ENCODE peak calls at places on chromosomes 2 and 18, in six cellular contexts. L is K562, I is SK-N-SH, E is GM23338, Z is A549, G is HCT116. O is an unnamed sample. For H3K4me1, the result is how much of the 10 kb centered on the place peaks cover.

GRCh38 chr2:160379399-160379798 is 114.2 kb downstream of the RBMS1 start:
- DNase-seq in L (no peak), I (no peak), E (no peak), Z (peak), G (no peak), O (no peak)

GRCh38 chr2:21331625-21332370 is 208.0 kb downstream of the TDRD15 start:
- DNase-seq in L (no peak), I (no peak), E (no peak), Z (no peak), G (no peak), O (no peak)

GRCh38 chr2:30421551-30422436 is 25.3 kb upstream of the LCLAT1 start:
- DNase-seq in L (peak), I (peak), E (peak), Z (no peak), G (no peak), O (no peak)

GRCh38 chr18:35415511-35416427 is 38.6 kb upstream of the ZNF396 start:
- DNase-seq in L (no peak), I (no peak), E (no peak), Z (no peak), G (no peak), O (no peak)

GRCh38 chr18:21330122-21330701 is 88.2 kb downstream of the GREB1L start:
- DNase-seq in L (no peak), I (no peak), E (peak), Z (peak), G (peak), O (peak)

GRCh38 chr2:105553538-105554196 is 154.8 kb upstream of the FHL2 start:
- DNase-seq in L (no peak), I (no peak), E (no peak), Z (no peak), G (no peak), O (no peak)

GRCh38 chr2:146537477-146537876 is 1307.4 kb upstream of the ACVR2A start:
- DNase-seq in L (no peak), I (no peak), E (no peak), Z (no peak), G (no peak), O (no peak)

GRCh38 chr2:152571035-152571766 is 146.1 kb downstream of the PRPF40A start:
- DNase-seq in L (no peak), I (no peak), E (no peak), Z (no peak), G (no peak), O (no peak)

GRCh38 chr2:48415765-48416515 is 114.0 kb upstream of the STON1 start:
- DNase-seq in L (no peak), I (no peak), E (peak), Z (peak), G (no peak), O (no peak)

GRCh38 chr2:69278366-69278765 is 108.7 kb downstream of the GFPT1 start:
- DNase-seq in L (no peak), I (no peak), E (no peak), Z (no peak), G (no peak), O (no peak)

GRCh38 chr2:237639441-237640220 is 12.2 kb downstream of the LRRFIP1 start:
- DNase-seq in L (no peak), I (no peak), E (no peak), Z (no peak), G (no peak), O (no peak)

GRCh38 chr2:187594801-187595200 is 40.6 kb upstream of the TFPI start:
- DNase-seq in L (no peak), I (no peak), E (no peak), Z (no peak), G (no peak), O (no peak)

GRCh38 chr18:59814872-59815271 is 84.9 kb upstream of the PMAIP1 start:
- DNase-seq in L (no peak), I (no peak), E (no peak), Z (peak), G (no peak), O (no peak)

GRCh38 chr18:23897733-23898132 is 116.8 kb upstream of the TTC39C start:
- DNase-seq in L (no peak), I (no peak), E (no peak), Z (no peak), G (no peak), O (no peak)

GRCh38 chr2:28558421-28558820 is 62.6 kb downstream of the PLB1 start:
- DNase-seq in L (no peak), I (no peak), E (no peak), Z (no peak), G (no peak), O (no peak)

GRCh38 chr2:185811580-185811979 is 73.0 kb downstream of the FSIP2 start:
- DNase-seq in L (no peak), I (no peak), E (peak), Z (no peak), G (no peak), O (no peak)

GRCh38 chr2:194443926-194444325 is 1213.1 kb upstream of the SLC39A10 start:
- DNase-seq in L (no peak), I (no peak), E (no peak), Z (no peak), G (no peak), O (no peak)

GRCh38 chr18:77138270-77138669 is 5.7 kb upstream of the MBP start:
- DNase-seq in L (no peak), I (no peak), E (no peak), Z (no peak), G (no peak), O (no peak)

GRCh38 chr2:96117701-96118588 is 1.6 kb upstream of the ADRA2B start:
- DNase-seq in L (peak), I (peak), E (peak), Z (no peak), G (no peak), O (no peak)

GRCh38 chr2:231523451-231524266 is 6.6 kb downstream of the NMUR1 start:
- DNase-seq in L (no peak), I (no peak), E (no peak), Z (no peak), G (no peak), O (no peak)

GRCh38 chr2:43218550-43219382 is 7.6 kb downstream of the ZFP36L2 start:
- DNase-seq in L (peak), I (no peak), E (peak), Z (peak), G (no peak), O (no peak)
- H3K4me1 ChIP-seq in L (under half), I (under half), E (half or more), Z (under half), G (half or more), O (under half)

DNA sequence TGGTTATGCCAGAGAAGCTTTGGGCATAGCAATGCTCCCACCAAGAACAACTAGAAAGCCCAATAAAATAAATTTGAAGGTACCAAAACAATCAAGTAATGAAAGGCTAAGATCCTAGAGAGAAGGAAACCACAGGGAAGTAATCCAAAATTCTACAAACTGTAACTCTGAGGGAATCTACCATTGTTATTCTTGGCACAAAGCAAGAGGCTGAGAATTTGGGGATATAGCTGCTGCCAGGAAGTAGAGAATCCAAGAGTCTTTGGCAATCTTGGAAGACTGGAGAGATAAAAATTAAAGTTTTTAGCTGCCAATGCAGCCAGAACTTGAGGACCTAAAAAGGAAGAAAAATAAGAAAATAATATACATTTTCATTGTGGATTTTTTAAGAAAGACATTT is 68.5 kb downstream of the PIGN start:
- DNase-seq in L (no peak), I (no peak), E (no peak), Z (no peak), G (no peak), O (no peak)
- TF ChIP-seq REST in L (no peak), I (no peak), E (no peak), Z (no peak), G (no peak), O (no peak)

GRCh38 chr2:46073540-46074018 is 223.6 kb upstream of the EPAS1 start:
- DNase-seq in L (no peak), I (peak), E (no peak), Z (peak), G (peak), O (peak)
- H3K4me3 ChIP-seq in L (no peak), I (peak), E (no peak), Z (peak), G (no peak), O (peak)

GRCh38 chr2:127079358-127079920 is 27.5 kb downstream of the BIN1 start:
- DNase-seq in L (no peak), I (no peak), E (no peak), Z (no peak), G (no peak), O (no peak)

GRCh38 chr2:127080226-127080940 is 26.6 kb downstream of the BIN1 start:
- DNase-seq in L (peak), I (no peak), E (no peak), Z (no peak), G (no peak), O (no peak)

GRCh38 chr2:127078028-127078427 is 28.9 kb downstream of the BIN1 start:
- DNase-seq in L (no peak), I (no peak), E (no peak), Z (no peak), G (no peak), O (no peak)

GRCh38 chr2:127076924-127077323 is 30.0 kb downstream of the BIN1 start:
- DNase-seq in L (no peak), I (no peak), E (no peak), Z (no peak), G (no peak), O (no peak)

DNA sequence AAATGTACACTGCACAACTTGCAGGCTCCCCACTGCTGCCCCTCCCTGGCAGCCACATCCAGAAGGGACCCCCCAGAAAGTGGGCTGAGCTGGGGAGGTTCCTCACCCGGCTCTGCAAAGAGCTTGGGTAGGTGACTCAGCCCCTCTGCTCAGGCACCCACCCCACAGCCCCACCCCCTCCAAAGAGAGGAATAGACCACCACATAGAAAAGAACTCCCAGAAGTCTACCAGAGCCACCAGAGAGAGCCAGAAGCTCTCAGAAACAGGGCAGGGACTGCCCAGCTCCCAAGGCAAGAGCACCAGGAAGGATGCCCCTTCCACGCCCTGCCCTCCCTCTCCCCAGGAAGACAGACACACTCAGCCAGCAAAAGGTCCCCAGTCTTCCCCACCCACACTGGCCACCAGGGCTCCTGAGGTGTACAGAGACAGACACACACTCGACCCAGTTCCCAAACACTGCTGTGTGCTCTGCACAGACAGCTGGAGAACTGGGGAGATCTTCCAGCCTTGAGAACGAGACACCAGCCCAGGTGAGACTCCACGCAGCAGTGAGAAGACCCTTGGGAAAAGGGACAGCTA is 28.2 kb downstream of the BIN1 start:
- DNase-seq in L (no peak), I (no peak), E (no peak), Z (no peak), G (no peak), O (no peak)
- H3K4me1 ChIP-seq in L (under half), I (under half), E (under half), Z (under half), G (half or more), O (under half)

GRCh38 chr18:45528712-45529336 is 86.5 kb upstream of the SLC14A2 start:
- DNase-seq in L (no peak), I (no peak), E (no peak), Z (no peak), G (no peak), O (no peak)
- TF ChIP-seq REST in L (no peak), I (no peak), E (no peak), Z (no peak), G (no peak), O (no peak)

O was measured in Panc1.